ENCODE peak calls at places on chromosomes 16 and 17, in ten cellular contexts. D is Ammon's horn; B is germinal center; Y is MG63; X is AG04450; O is left lung; U is left ventricle myocardium inferior; V is activated T-cell treated with anti-CD3 and anti-CD28 coated beads, Interleukin-2, amount 50 U/mL, for 48 hours; Q is astrocyte of the cerebellum; P is GM20000. G is an unnamed sample.

GRCh38 chr16:9849697-9850245 is 332.5 kb downstream of the GRIN2A start:
- DNase-seq in D (no peak), B (no peak), Y (no peak), X (no peak), O (no peak), U (no peak), V (no peak), Q (no peak), P (no peak), G (no peak)

GRCh38 chr17:65121916-65122821 is 15.0 kb upstream of the RGS9 start:
- DNase-seq in D (no peak), B (peak), Y (no peak), X (no peak), O (no peak), U (no peak), V (peak), Q (no peak), P (no peak), G (no peak)

GRCh38 chr17:28745777-28746473 is 2.1 kb downstream of the TRAF4 start:
- DNase-seq in D (no peak), B (no peak), Y (peak), X (no peak), O (peak), U (no peak), V (no peak), Q (no peak), P (no peak), G (no peak)

GRCh38 chr16:86134802-86135461 is 236.0 kb downstream of the IRF8 start:
- DNase-seq in D (no peak), B (no peak), Y (no peak), X (no peak), O (no peak), U (no peak), V (no peak), Q (no peak), P (no peak), G (no peak)

GRCh38 chr17:50952889-50953288 is 86.7 kb upstream of the TOB1 start:
- DNase-seq in D (no peak), B (no peak), Y (no peak), X (no peak), O (no peak), U (no peak), V (peak), Q (no peak), P (no peak), G (no peak)

GRCh38 chr16:814974-815373 is 14.4 kb upstream of the GNG13 start:
- DNase-seq in D (no peak), B (no peak), Y (no peak), X (peak), O (no peak), U (no peak), V (no peak), Q (peak), P (no peak), G (no peak)

GRCh38 chr17:78748730-78749317 is 33.2 kb downstream of the CYTH1 start:
- DNase-seq in D (peak), B (no peak), Y (no peak), X (no peak), O (peak), U (peak), V (peak), Q (no peak), P (no peak), G (peak)

GRCh38 chr17:67051155-67051538 is 6.8 kb downstream of the CACNG1 start:
- DNase-seq in D (no peak), B (no peak), Y (no peak), X (no peak), O (no peak), U (no peak), V (no peak), Q (no peak), P (no peak), G (no peak)

GRCh38 chr17:80999224-81000088 is 7.8 kb downstream of the CHMP6 start:
- DNase-seq in D (peak), B (no peak), Y (no peak), X (no peak), O (no peak), U (no peak), V (no peak), Q (no peak), P (peak), G (no peak)

GRCh38 chr16:80615751-80616150 is 75.0 kb downstream of the DYNLRB2 start:
- DNase-seq in D (no peak), B (no peak), Y (no peak), X (no peak), O (no peak), U (no peak), V (no peak), Q (no peak), P (no peak), G (no peak)

GRCh38 chr17:68431661-68432071 is 25.6 kb downstream of the WIPI1 start:
- DNase-seq in D (peak), B (peak), Y (no peak), X (no peak), O (no peak), U (no peak), V (peak), Q (peak), P (no peak), G (peak)

GRCh38 chr16:67242138-67242730 is 5.0 kb downstream of the FHOD1 start:
- DNase-seq in D (no peak), B (no peak), Y (no peak), X (no peak), O (no peak), U (no peak), V (no peak), Q (no peak), P (no peak), G (no peak)

GRCh38 chr16:55515110-55515509 is 6.2 kb downstream of the LPCAT2 start:
- DNase-seq in D (no peak), B (no peak), Y (no peak), X (no peak), O (no peak), U (no peak), V (no peak), Q (no peak), P (no peak), G (no peak)

GRCh38 chr17:4155980-4156620 is 13.1 kb downstream of the CYB5D2 start:
- DNase-seq in D (no peak), B (no peak), Y (no peak), X (no peak), O (no peak), U (no peak), V (no peak), Q (no peak), P (no peak), G (no peak)

GRCh38 chr16:2470603-2471015 is 488 bp upstream of the NTN3 start:
- DNase-seq in D (no peak), B (no peak), Y (no peak), X (no peak), O (no peak), U (no peak), V (no peak), Q (no peak), P (no peak), G (no peak)

GRCh38 chr17:7237761-7238417 is 1.4 kb downstream of the PHF23 start:
- DNase-seq in D (no peak), B (peak), Y (peak), X (no peak), O (peak), U (peak), V (peak), Q (no peak), P (peak), G (peak)

GRCh38 chr17:72529386-72529785 is 408.6 kb downstream of the SOX9 start:
- DNase-seq in D (no peak), B (no peak), Y (no peak), X (no peak), O (no peak), U (no peak), V (no peak), Q (no peak), P (no peak), G (no peak)

GRCh38 chr17:68539536-68540469 is 27.6 kb downstream of the PRKAR1A start:
- DNase-seq in D (peak), B (no peak), Y (no peak), X (no peak), O (peak), U (no peak), V (no peak), Q (no peak), P (no peak), G (peak)

GRCh38 chr17:64306850-64307463 is 43.9 kb upstream of the TEX2 start:
- DNase-seq in D (peak), B (peak), Y (peak), X (peak), O (peak), U (peak), V (peak), Q (peak), P (peak), G (peak)

GRCh38 chr17:56756536-56756935 is 77.2 kb downstream of the C17orf67 start:
- DNase-seq in D (no peak), B (no peak), Y (peak), X (peak), O (no peak), U (no peak), V (no peak), Q (peak), P (no peak), G (peak)